ENCODE peak calls at places on chromosome 3, in eight cellular contexts. One of them, this sample, is unnamed.

GRCh38 chr3:128311441-128311844 is 155.2 kb downstream of the DNAJB8 start:
- DNase-seq in fibroblast of the aortic adventitia: no peak
- DNase-seq in endodermal cell: peak
- DNase-seq in omental fat pad: no peak
- DNase-seq in IMR-90: no peak
- DNase-seq in hepatocyte: no peak
- DNase-seq in A673: no peak
- DNase-seq in kidney epithelial cell: no peak
- DNase-seq in this sample: no peak

GRCh38 chr3:55402886-55403605 is 84.1 kb downstream of the WNT5A start:
- DNase-seq in fibroblast of the aortic adventitia: no peak
- DNase-seq in endodermal cell: no peak
- DNase-seq in omental fat pad: no peak
- DNase-seq in IMR-90: peak
- DNase-seq in hepatocyte: peak
- DNase-seq in A673: no peak
- DNase-seq in kidney epithelial cell: peak
- DNase-seq in this sample: no peak

GRCh38 chr3:16386536-16386935 is 121.5 kb downstream of the OXNAD1 start:
- DNase-seq in fibroblast of the aortic adventitia: no peak
- DNase-seq in endodermal cell: no peak
- DNase-seq in omental fat pad: no peak
- DNase-seq in IMR-90: no peak
- DNase-seq in hepatocyte: no peak
- DNase-seq in A673: no peak
- DNase-seq in kidney epithelial cell: no peak
- DNase-seq in this sample: no peak

GRCh38 chr3:184465883-184466412 is 86.1 kb downstream of the CHRD start:
- DNase-seq in fibroblast of the aortic adventitia: no peak
- DNase-seq in endodermal cell: no peak
- DNase-seq in omental fat pad: no peak
- DNase-seq in IMR-90: no peak
- DNase-seq in hepatocyte: no peak
- DNase-seq in A673: no peak
- DNase-seq in kidney epithelial cell: no peak
- DNase-seq in this sample: no peak

GRCh38 chr3:53938645-53939044 is 47.0 kb upstream of the SELENOK start:
- DNase-seq in fibroblast of the aortic adventitia: peak
- DNase-seq in endodermal cell: peak
- DNase-seq in omental fat pad: no peak
- DNase-seq in IMR-90: peak
- DNase-seq in hepatocyte: peak
- DNase-seq in A673: peak
- DNase-seq in kidney epithelial cell: peak
- DNase-seq in this sample: no peak

GRCh38 chr3:51733859-51734571 is 27.1 kb downstream of the GRM2 start:
- DNase-seq in fibroblast of the aortic adventitia: no peak
- DNase-seq in endodermal cell: no peak
- DNase-seq in omental fat pad: no peak
- DNase-seq in IMR-90: no peak
- DNase-seq in hepatocyte: no peak
- DNase-seq in A673: no peak
- DNase-seq in kidney epithelial cell: no peak
- DNase-seq in this sample: no peak

GRCh38 chr3:13801361-13802214 is 78.3 kb downstream of the WNT7A start:
- DNase-seq in fibroblast of the aortic adventitia: no peak
- DNase-seq in endodermal cell: no peak
- DNase-seq in omental fat pad: no peak
- DNase-seq in IMR-90: no peak
- DNase-seq in hepatocyte: no peak
- DNase-seq in A673: peak
- DNase-seq in kidney epithelial cell: peak
- DNase-seq in this sample: no peak

GRCh38 chr3:23888617-23889228 is 28.1 kb downstream of the NKIRAS1 start:
- DNase-seq in fibroblast of the aortic adventitia: peak
- DNase-seq in endodermal cell: no peak
- DNase-seq in omental fat pad: no peak
- DNase-seq in IMR-90: peak
- DNase-seq in hepatocyte: peak
- DNase-seq in A673: peak
- DNase-seq in kidney epithelial cell: no peak
- DNase-seq in this sample: no peak

GRCh38 chr3:43307226-43307625 is 20.9 kb downstream of the SNRK start:
- DNase-seq in fibroblast of the aortic adventitia: no peak
- DNase-seq in endodermal cell: no peak
- DNase-seq in omental fat pad: no peak
- DNase-seq in IMR-90: peak
- DNase-seq in hepatocyte: no peak
- DNase-seq in A673: no peak
- DNase-seq in kidney epithelial cell: no peak
- DNase-seq in this sample: no peak

GRCh38 chr3:90010341-90010740 is 902.9 kb downstream of the EPHA3 start:
- DNase-seq in fibroblast of the aortic adventitia: peak
- DNase-seq in endodermal cell: no peak
- DNase-seq in omental fat pad: no peak
- DNase-seq in IMR-90: peak
- DNase-seq in hepatocyte: no peak
- DNase-seq in A673: peak
- DNase-seq in kidney epithelial cell: no peak
- DNase-seq in this sample: no peak

GRCh38 chr3:141109761-141110160 is 58.6 kb downstream of the SPSB4 start:
- DNase-seq in fibroblast of the aortic adventitia: no peak
- DNase-seq in endodermal cell: peak
- DNase-seq in omental fat pad: no peak
- DNase-seq in IMR-90: no peak
- DNase-seq in hepatocyte: no peak
- DNase-seq in A673: no peak
- DNase-seq in kidney epithelial cell: no peak
- DNase-seq in this sample: no peak

GRCh38 chr3:50478051-50478450 is 25.4 kb downstream of the CACNA2D2 start:
- DNase-seq in fibroblast of the aortic adventitia: no peak
- DNase-seq in endodermal cell: no peak
- DNase-seq in omental fat pad: no peak
- DNase-seq in IMR-90: no peak
- DNase-seq in hepatocyte: no peak
- DNase-seq in A673: no peak
- DNase-seq in kidney epithelial cell: no peak
- DNase-seq in this sample: no peak

DNA sequence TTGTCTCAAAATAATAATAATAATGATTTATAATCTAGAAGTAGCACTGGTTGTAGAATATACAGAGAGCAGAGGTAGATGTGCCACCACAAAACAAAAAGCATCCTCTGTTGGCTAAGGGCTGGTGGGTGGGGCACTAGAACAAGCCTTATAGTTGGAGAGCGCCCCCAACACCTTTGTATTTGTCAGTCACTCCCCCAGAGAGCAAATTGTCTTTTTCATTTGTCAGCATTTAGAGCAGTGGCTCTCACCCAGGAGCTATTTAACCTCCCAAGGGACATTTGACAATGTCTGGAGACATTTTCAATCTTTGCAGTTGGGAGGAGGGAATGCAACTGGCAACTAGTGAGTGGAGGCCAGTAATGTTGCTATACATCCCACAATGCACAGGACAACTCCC is 6.3 kb downstream of the KAT2B start:
- DNase-seq in fibroblast of the aortic adventitia: no peak
- DNase-seq in endodermal cell: no peak
- DNase-seq in omental fat pad: no peak
- DNase-seq in IMR-90: no peak
- DNase-seq in hepatocyte: no peak
- DNase-seq in A673: no peak
- DNase-seq in kidney epithelial cell: no peak
- DNase-seq in this sample: no peak
- TF ChIP-seq CTCF in fibroblast of the aortic adventitia: no peak
- TF ChIP-seq CTCF in endodermal cell: no peak
- TF ChIP-seq CTCF in omental fat pad: no peak
- TF ChIP-seq CTCF in IMR-90: no peak
- TF ChIP-seq CTCF in hepatocyte: no peak
- TF ChIP-seq CTCF in A673: no peak
- TF ChIP-seq CTCF in kidney epithelial cell: no peak
- TF ChIP-seq CTCF in this sample: no peak

DNA sequence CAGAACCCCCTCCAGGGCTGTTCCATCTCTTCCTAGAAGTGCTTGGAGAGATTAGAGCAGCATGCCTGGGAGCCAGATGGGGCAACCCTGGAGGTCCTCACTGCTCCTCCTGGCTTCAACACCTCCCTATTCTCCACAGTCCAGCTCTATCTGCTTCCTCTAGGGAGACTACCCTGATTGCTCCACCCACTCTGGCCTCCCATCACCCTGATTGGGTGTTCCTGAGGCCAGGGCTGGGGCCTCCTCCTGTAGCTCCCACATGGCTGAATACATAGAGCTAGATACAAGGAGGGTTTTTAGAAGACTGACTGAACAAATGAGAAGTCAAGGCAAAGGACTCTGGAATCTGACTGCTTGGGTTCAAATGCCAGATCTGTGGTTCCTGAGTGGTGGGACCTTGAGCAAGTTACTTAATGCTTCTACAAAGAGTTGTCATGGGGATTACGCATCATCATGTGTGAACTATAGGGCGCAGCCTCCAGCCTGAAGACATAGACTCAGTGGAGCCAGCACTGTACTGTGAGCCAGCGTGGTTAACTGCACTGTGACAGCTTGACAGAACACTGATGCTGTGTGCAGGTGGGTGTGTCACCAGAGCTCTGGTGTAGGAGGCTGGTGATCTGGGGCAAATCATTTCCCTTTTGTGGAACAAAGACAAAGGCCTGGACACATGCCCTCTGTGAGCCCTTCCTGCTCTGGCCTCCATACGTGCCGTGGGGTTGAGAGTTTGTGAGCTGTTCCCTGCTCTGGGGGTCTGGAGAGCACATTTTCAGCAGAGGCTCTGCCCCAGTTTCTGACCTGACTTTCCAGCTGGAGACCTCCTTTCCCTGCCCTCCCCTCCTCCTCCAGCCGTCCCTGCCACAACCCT is 74.8 kb downstream of the SCN5A start:
- DNase-seq in fibroblast of the aortic adventitia: peak
- DNase-seq in endodermal cell: peak
- DNase-seq in omental fat pad: no peak
- DNase-seq in IMR-90: peak
- DNase-seq in hepatocyte: peak
- DNase-seq in A673: no peak
- DNase-seq in kidney epithelial cell: no peak
- DNase-seq in this sample: no peak
- TF ChIP-seq CTCF in fibroblast of the aortic adventitia: no peak
- TF ChIP-seq CTCF in endodermal cell: no peak
- TF ChIP-seq CTCF in omental fat pad: no peak
- TF ChIP-seq CTCF in IMR-90: no peak
- TF ChIP-seq CTCF in hepatocyte: no peak
- TF ChIP-seq CTCF in A673: no peak
- TF ChIP-seq CTCF in kidney epithelial cell: no peak
- TF ChIP-seq CTCF in this sample: no peak

DNA sequence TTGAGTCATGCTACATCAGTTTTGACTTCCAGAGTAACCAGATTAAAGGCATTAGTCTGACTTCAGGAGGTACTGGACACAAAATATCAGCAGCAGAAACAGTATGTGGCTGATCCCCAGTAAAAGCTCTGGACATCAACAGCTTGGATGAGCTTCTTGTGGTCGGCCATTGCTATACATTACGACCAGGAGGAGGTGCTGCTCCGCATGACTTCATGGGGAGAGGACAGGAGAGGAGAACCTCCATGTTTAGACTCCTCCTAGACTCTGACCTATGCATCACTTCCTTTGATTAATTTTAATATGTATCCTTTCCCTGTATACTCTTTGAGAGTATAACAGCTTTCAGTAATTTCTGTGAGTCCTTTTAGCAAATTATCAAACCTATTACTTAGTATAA is 285.6 kb upstream of the ARHGEF26 start:
- DNase-seq in fibroblast of the aortic adventitia: no peak
- DNase-seq in endodermal cell: peak
- DNase-seq in omental fat pad: no peak
- DNase-seq in IMR-90: no peak
- DNase-seq in hepatocyte: no peak
- DNase-seq in A673: no peak
- DNase-seq in kidney epithelial cell: no peak
- DNase-seq in this sample: no peak
- TF ChIP-seq CTCF in fibroblast of the aortic adventitia: no peak
- TF ChIP-seq CTCF in endodermal cell: peak
- TF ChIP-seq CTCF in omental fat pad: no peak
- TF ChIP-seq CTCF in IMR-90: no peak
- TF ChIP-seq CTCF in hepatocyte: peak
- TF ChIP-seq CTCF in A673: peak
- TF ChIP-seq CTCF in kidney epithelial cell: no peak
- TF ChIP-seq CTCF in this sample: no peak

GRCh38 chr3:5136619-5137429 is 14.7 kb downstream of the ARL8B start:
- DNase-seq in fibroblast of the aortic adventitia: peak
- DNase-seq in endodermal cell: no peak
- DNase-seq in omental fat pad: no peak
- DNase-seq in IMR-90: peak
- DNase-seq in hepatocyte: peak
- DNase-seq in A673: peak
- DNase-seq in kidney epithelial cell: peak
- DNase-seq in this sample: no peak
- TF ChIP-seq CTCF in fibroblast of the aortic adventitia: peak
- TF ChIP-seq CTCF in endodermal cell: peak
- TF ChIP-seq CTCF in omental fat pad: no peak
- TF ChIP-seq CTCF in IMR-90: peak
- TF ChIP-seq CTCF in hepatocyte: peak
- TF ChIP-seq CTCF in A673: peak
- TF ChIP-seq CTCF in kidney epithelial cell: peak
- TF ChIP-seq CTCF in this sample: no peak

DNA sequence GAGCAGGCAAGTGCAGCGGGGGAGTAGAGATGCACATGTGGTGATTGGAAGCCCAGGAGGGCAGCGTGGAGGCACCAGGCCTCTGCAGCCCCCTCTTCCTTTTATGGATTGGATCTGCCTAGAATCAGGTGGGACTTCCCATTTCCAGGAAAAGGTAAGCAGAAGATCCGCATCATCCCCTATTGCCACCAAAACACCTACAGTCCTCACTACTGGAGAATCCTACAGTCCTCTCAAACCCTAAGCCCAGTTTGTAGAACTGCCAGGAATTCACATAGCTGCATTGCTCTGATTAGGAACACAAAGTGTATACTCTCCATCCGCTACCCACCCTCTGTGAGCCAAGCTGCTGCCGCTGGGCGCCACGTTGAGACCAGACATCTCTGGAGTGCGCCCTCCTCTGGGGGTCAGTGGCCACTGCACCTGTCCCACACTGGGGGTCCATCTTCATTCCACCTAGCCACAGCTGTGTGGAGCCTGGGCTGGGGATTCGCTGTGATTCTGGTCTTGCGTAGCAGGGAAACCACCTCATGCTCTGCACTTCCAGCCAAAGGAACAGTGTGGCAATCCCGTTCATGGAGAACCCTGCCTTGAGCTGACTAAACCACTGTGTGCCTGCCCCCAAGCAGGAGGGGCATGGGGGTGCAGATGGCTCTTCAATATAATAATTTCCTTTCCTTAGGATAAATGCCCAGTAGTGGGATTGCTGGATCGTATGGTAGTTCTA is 88.9 kb upstream of the PTX3 start:
- DNase-seq in fibroblast of the aortic adventitia: no peak
- DNase-seq in endodermal cell: peak
- DNase-seq in omental fat pad: no peak
- DNase-seq in IMR-90: no peak
- DNase-seq in hepatocyte: no peak
- DNase-seq in A673: no peak
- DNase-seq in kidney epithelial cell: no peak
- DNase-seq in this sample: no peak
- TF ChIP-seq CTCF in fibroblast of the aortic adventitia: peak
- TF ChIP-seq CTCF in endodermal cell: peak
- TF ChIP-seq CTCF in omental fat pad: no peak
- TF ChIP-seq CTCF in IMR-90: no peak
- TF ChIP-seq CTCF in hepatocyte: peak
- TF ChIP-seq CTCF in A673: peak
- TF ChIP-seq CTCF in kidney epithelial cell: peak
- TF ChIP-seq CTCF in this sample: no peak

GRCh38 chr3:52792413-52792812 is 2.2 kb upstream of the ITIH3 start:
- DNase-seq in fibroblast of the aortic adventitia: no peak
- DNase-seq in endodermal cell: peak
- DNase-seq in omental fat pad: no peak
- DNase-seq in IMR-90: no peak
- DNase-seq in hepatocyte: no peak
- DNase-seq in A673: no peak
- DNase-seq in kidney epithelial cell: no peak
- DNase-seq in this sample: no peak
- TF ChIP-seq CTCF in fibroblast of the aortic adventitia: no peak
- TF ChIP-seq CTCF in endodermal cell: peak
- TF ChIP-seq CTCF in omental fat pad: no peak
- TF ChIP-seq CTCF in IMR-90: no peak
- TF ChIP-seq CTCF in hepatocyte: no peak
- TF ChIP-seq CTCF in A673: no peak
- TF ChIP-seq CTCF in kidney epithelial cell: peak
- TF ChIP-seq CTCF in this sample: no peak